ENCODE peak calls at places on chromosomes 6 and 20, in eight cellular contexts. K is AG10803, Z is neural progenitor cell, S is HepG2, N is fibroblast of pulmonary artery, J is lower lobe of right lung, L is HFF-Myc, X is NB4. P is an unnamed sample.

GRCh38 chr20:10547276-10548114 is 112.4 kb downstream of the SLX4IP start:
- DNase-seq in K (no peak), Z (no peak), S (no peak), N (no peak), J (no peak), L (no peak), X (no peak), P (no peak)

GRCh38 chr20:64188682-64189529 is 24.7 kb downstream of the MYT1 start:
- DNase-seq in K (peak), Z (peak), S (peak), N (peak), J (no peak), L (no peak), X (no peak), P (no peak)

GRCh38 chr20:62025832-62026563 is 39.7 kb downstream of the TAF4 start:
- DNase-seq in K (peak), Z (no peak), S (peak), N (peak), J (no peak), L (peak), X (peak), P (no peak)

GRCh38 chr20:10067305-10067704 is 32.5 kb downstream of the ANKEF1 start:
- DNase-seq in K (peak), Z (no peak), S (no peak), N (no peak), J (no peak), L (no peak), X (no peak), P (no peak)

GRCh38 chr6:151325075-151326050 is 66.0 kb downstream of the ZBTB2 start:
- DNase-seq in K (peak), Z (peak), S (peak), N (peak), J (peak), L (no peak), X (no peak), P (peak)

GRCh38 chr6:154341876-154342275 is 14.7 kb downstream of the IPCEF1 start:
- DNase-seq in K (no peak), Z (no peak), S (no peak), N (no peak), J (no peak), L (no peak), X (no peak), P (no peak)

GRCh38 chr20:41138217-41138526 is 829 bp downstream of the PLCG1 start:
- DNase-seq in K (peak), Z (no peak), S (peak), N (peak), J (no peak), L (no peak), X (no peak), P (no peak)

GRCh38 chr6:797479-798077 is 104.6 kb upstream of the EXOC2 start:
- DNase-seq in K (peak), Z (peak), S (peak), N (peak), J (no peak), L (peak), X (peak), P (peak)

GRCh38 chr20:48769111-48769879 is 58.5 kb downstream of the PREX1 start:
- DNase-seq in K (no peak), Z (no peak), S (no peak), N (peak), J (peak), L (no peak), X (peak), P (peak)

GRCh38 chr6:134035823-134036296 is 16.6 kb downstream of the SLC2A12 start:
- DNase-seq in K (peak), Z (no peak), S (peak), N (peak), J (no peak), L (no peak), X (peak), P (peak)

GRCh38 chr20:32823737-32824588 is 4.2 kb downstream of the MAPRE1 start:
- DNase-seq in K (peak), Z (no peak), S (peak), N (peak), J (no peak), L (no peak), X (peak), P (no peak)

GRCh38 chr6:110342759-110343158 is 15.4 kb downstream of the METTL24 start:
- DNase-seq in K (no peak), Z (no peak), S (no peak), N (no peak), J (no peak), L (no peak), X (no peak), P (no peak)

GRCh38 chr6:4314201-4314707 is 178.9 kb upstream of the ECI2 start:
- DNase-seq in K (no peak), Z (no peak), S (no peak), N (no peak), J (no peak), L (no peak), X (no peak), P (no peak)

GRCh38 chr6:157059781-157060180 is 263.5 kb downstream of the TMEM242 start:
- DNase-seq in K (peak), Z (peak), S (no peak), N (peak), J (no peak), L (no peak), X (no peak), P (no peak)

GRCh38 chr6:70479236-70479635 is 65.9 kb downstream of the FAM135A start:
- DNase-seq in K (peak), Z (peak), S (no peak), N (peak), J (no peak), L (no peak), X (no peak), P (no peak)

GRCh38 chr6:14109411-14109826 is 8.2 kb upstream of the CD83 start:
- DNase-seq in K (no peak), Z (no peak), S (no peak), N (no peak), J (no peak), L (no peak), X (no peak), P (no peak)

GRCh38 chr20:21234816-21235215 is 68.3 kb upstream of the XRN2 start:
- DNase-seq in K (no peak), Z (peak), S (no peak), N (no peak), J (no peak), L (no peak), X (no peak), P (no peak)

GRCh38 chr6:75532521-75532920 is 38.9 kb upstream of the FILIP1 start:
- DNase-seq in K (peak), Z (no peak), S (no peak), N (peak), J (no peak), L (peak), X (no peak), P (no peak)

GRCh38 chr20:5675103-5676091 is 74.8 kb upstream of the SHLD1 start:
- DNase-seq in K (peak), Z (no peak), S (no peak), N (peak), J (peak), L (no peak), X (peak), P (no peak)

GRCh38 chr6:21752054-21752811 is 158.7 kb downstream of the SOX4 start:
- DNase-seq in K (peak), Z (no peak), S (no peak), N (no peak), J (no peak), L (no peak), X (no peak), P (no peak)

GRCh38 chr6:102571236-102571908 is 1177.9 kb downstream of the GRIK2 start:
- DNase-seq in K (no peak), Z (no peak), S (no peak), N (no peak), J (no peak), L (peak), X (no peak), P (no peak)

GRCh38 chr20:9374480-9374879 is 139.9 kb upstream of the LAMP5 start:
- DNase-seq in K (no peak), Z (no peak), S (no peak), N (peak), J (no peak), L (no peak), X (no peak), P (no peak)

GRCh38 chr20:46164166-46164565 is 46.1 kb downstream of the CD40 start:
- DNase-seq in K (no peak), Z (peak), S (no peak), N (no peak), J (no peak), L (no peak), X (no peak), P (no peak)

GRCh38 chr6:163442336-163442735 is 27.8 kb downstream of the QKI start:
- DNase-seq in K (no peak), Z (no peak), S (no peak), N (no peak), J (no peak), L (no peak), X (no peak), P (no peak)

GRCh38 chr6:155461636-155462035 is 6.0 kb upstream of the NOX3 start:
- DNase-seq in K (peak), Z (no peak), S (no peak), N (no peak), J (no peak), L (no peak), X (no peak), P (no peak)

GRCh38 chr20:25741088-25741487 is 44.4 kb upstream of the ZNF337 start:
- DNase-seq in K (no peak), Z (no peak), S (no peak), N (no peak), J (no peak), L (no peak), X (no peak), P (no peak)
- TF ChIP-seq CTCF in K (no peak), Z (no peak), S (no peak), N (no peak), J (no peak), L (no peak), X (no peak), P (no peak)

DNA sequence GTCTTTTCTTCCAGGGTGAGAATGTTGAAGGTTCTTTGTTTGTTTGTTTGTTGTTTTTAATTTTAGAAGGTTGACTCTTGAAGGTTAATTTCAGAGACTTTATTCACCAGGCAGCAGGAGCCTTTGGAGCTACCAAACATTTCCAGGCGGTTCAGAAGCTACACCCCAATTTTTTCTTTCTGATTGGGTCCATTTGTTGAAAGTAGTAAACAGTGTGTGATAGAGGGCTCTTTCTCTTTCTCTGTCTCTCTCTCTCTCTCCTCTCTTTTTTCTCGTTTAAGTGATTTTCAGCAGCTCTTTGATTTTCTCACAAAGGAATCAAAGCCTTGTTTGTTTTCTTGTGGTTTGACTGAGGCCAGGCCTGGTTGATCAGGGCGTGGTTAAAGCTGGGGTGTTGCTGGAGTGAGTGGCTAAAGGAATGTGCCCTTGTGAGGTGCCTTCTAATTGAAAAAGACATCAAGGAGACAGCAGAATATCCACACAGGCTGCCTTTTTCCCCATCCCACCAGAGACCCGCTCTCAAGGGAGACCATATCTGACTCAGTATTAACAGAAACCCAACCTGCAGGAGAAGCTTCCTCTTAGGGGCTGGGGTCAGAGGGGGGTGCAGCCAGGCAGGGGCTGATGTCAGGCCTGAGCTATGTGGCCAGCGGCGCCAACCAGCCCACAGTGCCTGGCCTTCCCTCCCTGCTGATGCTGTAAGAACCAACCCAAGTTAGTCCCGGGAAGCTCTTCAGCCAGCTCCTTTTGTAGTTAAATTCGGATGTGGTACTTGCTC is 40.4 kb upstream of the NAA20 start:
- DNase-seq in K (peak), Z (peak), S (peak), N (peak), J (peak), L (no peak), X (peak), P (no peak)
- H3K4me3 ChIP-seq in K (peak), Z (no peak), S (no peak), N (peak), J (peak), L (peak), X (no peak), P (no peak)

DNA sequence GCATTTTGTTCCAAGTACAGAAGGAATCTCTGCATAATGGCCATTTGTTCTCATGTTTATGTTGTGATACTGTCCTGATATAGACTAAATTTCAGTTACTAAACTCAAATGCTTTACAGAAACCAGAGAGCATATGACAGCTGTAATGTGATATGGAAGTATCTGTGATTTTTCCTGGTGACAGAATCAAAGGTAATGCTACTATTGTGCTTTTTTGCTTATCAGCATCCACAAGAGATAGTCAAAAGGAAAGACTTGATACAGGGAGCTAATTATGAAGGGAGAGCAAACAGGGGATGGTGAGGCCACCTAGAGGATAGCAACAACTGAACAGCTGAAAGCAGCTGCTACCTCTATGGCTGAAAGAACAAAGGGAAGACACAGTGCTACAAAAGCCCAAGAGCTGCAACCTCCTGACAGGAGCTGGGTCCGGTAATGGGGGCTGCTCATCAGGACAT is 181.4 kb downstream of the PHF3 start:
- DNase-seq in K (no peak), Z (peak), S (peak), N (peak), J (no peak), L (no peak), X (peak), P (peak)
- TF ChIP-seq CTCF in K (peak), Z (peak), S (peak), N (peak), J (no peak), L (peak), X (peak), P (peak)

DNA sequence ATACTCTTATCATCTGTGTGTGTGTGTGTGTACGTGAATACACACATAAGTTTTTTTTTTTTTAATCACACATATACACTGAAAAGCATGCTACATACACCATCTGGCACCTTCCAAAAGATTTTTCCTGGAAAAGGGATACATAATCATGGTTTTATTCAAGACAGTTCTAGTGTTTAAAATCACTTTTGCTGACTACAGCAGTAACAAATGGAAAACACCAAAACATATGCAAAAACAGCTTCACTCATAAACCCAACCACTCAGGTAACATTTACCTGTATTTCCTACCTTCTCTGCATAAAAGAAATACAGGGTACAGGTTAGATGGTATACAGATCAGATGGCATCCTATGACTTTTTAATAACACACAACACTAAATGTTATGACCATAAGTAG is 2.5 kb downstream of the SNX14 start:
- DNase-seq in K (no peak), Z (no peak), S (no peak), N (no peak), J (no peak), L (no peak), X (no peak), P (no peak)
- H3K4me3 ChIP-seq in K (no peak), Z (no peak), S (no peak), N (no peak), J (no peak), L (no peak), X (peak), P (no peak)

GRCh38 chr6:42302441-42302840 is 84.8 kb upstream of the MRPS10 start:
- DNase-seq in K (no peak), Z (no peak), S (no peak), N (peak), J (no peak), L (no peak), X (no peak), P (no peak)
- TF ChIP-seq CTCF in K (no peak), Z (no peak), S (no peak), N (no peak), J (no peak), L (no peak), X (no peak), P (no peak)

GRCh38 chr6:116615937-116616756 is at the start of gene RSPH4A:
- DNase-seq in K (peak), Z (peak), S (peak), N (peak), J (peak), L (peak), X (peak), P (peak)
- H3K4me3 ChIP-seq in K (peak), Z (peak), S (peak), N (peak), J (peak), L (peak), X (peak), P (peak)

DNA sequence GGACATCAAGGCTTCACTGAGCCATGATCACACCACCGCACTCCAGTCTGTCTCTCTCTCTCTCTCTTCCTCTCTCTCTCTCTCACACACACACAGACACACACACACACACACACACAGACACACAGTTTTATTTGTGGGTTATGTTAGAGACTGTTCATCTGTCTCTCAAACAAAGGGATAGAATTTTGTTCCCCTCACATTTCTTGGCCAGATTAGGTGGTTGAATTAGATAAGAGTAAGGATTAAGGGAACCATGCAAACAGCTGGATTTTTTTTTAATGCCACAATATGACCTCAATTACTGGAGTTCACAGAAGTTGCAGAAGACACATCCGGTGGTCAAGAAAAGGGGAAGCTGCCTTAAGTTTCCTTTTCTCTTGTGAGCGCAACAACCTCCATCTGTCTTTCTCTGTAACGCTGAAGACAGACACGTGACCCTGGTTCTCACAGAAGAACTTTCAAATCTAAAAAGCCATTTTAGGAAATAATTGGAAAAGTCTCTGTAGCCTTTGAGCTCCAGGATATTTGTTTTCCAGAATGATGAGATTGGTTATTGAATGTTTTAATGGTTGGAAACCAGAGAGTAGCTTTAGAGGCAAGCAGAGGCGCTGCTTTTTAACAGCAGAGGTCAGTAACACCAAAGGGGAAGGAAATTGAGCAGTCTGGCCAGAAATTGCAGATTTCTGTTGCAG is 33.0 kb upstream of the LGSN start:
- DNase-seq in K (peak), Z (peak), S (peak), N (peak), J (no peak), L (no peak), X (peak), P (peak)
- TF ChIP-seq CTCF in K (peak), Z (peak), S (peak), N (peak), J (peak), L (peak), X (peak), P (peak)

DNA sequence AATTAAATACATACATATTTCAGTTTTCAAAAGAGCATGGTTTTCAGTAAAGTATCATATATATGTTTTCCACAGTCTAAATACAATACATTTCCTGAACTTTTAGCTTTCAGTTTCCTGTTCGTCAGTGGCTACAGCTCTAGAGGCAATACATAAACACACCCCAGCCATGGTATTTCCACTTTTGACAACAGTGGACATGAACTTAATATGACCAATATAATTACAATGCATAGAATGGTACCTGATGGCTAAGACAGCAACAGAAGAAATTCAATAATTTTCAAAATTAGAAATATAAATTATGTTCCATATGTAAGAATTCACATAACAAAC is 19.3 kb downstream of the FKBP5 start:
- DNase-seq in K (no peak), Z (no peak), S (no peak), N (peak), J (no peak), L (no peak), X (peak), P (peak)
- H3K4me3 ChIP-seq in K (peak), Z (no peak), S (no peak), N (peak), J (no peak), L (no peak), X (no peak), P (peak)

DNA sequence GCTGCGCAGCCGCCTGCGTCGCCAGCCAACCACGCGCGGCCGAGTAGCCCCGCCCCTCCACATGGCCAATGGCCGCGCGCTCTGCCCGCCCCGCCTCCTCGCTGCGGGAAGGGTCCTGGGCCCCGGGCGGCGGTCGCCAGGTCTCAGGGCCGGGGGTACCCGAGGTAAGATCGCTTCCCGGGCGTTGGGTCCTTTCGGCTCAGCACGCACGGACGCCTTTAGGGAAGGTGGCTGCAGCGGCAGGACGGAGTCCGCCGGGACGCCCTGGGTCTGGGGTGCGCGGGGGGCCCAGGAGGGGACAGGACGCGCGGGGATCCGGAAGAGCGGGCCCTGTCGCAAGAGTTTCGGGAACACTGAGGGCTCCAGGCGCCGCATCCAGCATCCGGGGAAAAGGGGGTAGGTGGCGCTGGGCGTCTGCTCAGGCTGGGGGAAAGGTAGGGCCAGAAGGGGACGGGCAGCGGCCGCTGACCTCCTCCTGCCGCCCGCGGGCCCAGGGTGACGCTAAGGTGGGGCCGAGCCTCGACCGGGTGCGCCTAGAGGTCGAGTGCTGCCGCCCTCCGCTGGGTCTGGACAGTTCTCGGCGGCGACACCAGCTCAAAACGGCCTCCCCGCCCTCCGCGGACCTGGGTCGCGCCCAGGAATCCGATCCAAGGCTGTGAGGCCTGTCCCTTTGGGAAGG is at the start of gene MAVS:
- DNase-seq in K (peak), Z (peak), S (peak), N (peak), J (peak), L (peak), X (peak), P (peak)
- TF ChIP-seq CTCF in K (no peak), Z (peak), S (peak), N (no peak), J (peak), L (no peak), X (no peak), P (no peak)